ENCODE peak calls at places on chromosomes 16 and 17, in four cellular contexts. Y, P, Z and F are unnamed samples.

GRCh38 chr16:78298986-78299385 is 199.5 kb downstream of the WWOX start:
- DNase-seq in Y (no peak), P (no peak), Z (no peak), F (no peak)

GRCh38 chr16:22681551-22681880 is 132.4 kb upstream of the HS3ST2 start:
- DNase-seq in Y (no peak), P (no peak), Z (no peak), F (no peak)

GRCh38 chr17:41486316-41486715 is 3.4 kb downstream of the KRT36 start:
- DNase-seq in Y (no peak), P (no peak), Z (no peak), F (no peak)

GRCh38 chr16:6644916-6645315 is 687.7 kb upstream of the RBFOX1 start:
- DNase-seq in Y (no peak), P (no peak), Z (no peak), F (no peak)

GRCh38 chr17:67992541-67993152 is 3.6 kb downstream of the C17orf58 start:
- DNase-seq in Y (no peak), P (no peak), Z (no peak), F (no peak)

GRCh38 chr16:69924777-69925191 is 26.4 kb upstream of the CLEC18A start:
- DNase-seq in Y (peak; percentile 63), P (no peak), Z (no peak), F (no peak)

GRCh38 chr17:60817187-60817586 is 139.5 kb downstream of the BCAS3 start:
- DNase-seq in Y (no peak), P (no peak), Z (no peak), F (no peak)

GRCh38 chr16:11101695-11102522 is 154.1 kb downstream of the SOCS1 start:
- DNase-seq in Y (peak; percentile 70), P (peak; percentile 50), Z (no peak), F (no peak)

GRCh38 chr16:88458039-88458772 is 5.1 kb downstream of the ZFPM1 start:
- DNase-seq in Y (no peak), P (no peak), Z (no peak), F (no peak)

GRCh38 chr17:62723842-62724241 is 84.3 kb downstream of the MARCHF10 start:
- DNase-seq in Y (no peak), P (peak; percentile 27), Z (no peak), F (peak; percentile 51)

DNA sequence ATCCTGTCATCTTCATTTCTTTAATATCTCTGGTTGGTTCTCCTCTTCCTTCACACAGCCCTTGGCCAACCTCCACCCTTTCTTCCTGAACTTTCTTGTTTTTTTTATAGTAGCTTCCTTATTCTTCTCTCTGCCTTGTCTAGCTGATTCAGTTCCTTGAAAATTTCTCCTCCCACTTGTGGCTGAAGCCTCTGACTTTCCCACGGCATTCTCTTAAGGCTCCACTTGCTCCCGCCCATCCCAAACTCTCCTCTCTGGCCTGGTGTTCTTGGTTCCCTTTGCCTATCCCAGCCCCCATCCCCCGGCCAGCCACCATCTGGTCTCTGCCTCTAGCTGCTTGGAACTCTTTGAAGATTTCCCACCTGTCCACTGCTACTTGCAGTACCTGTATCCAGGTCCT is 29.1 kb downstream of the NLRP1 start:
- DNase-seq in Y (no peak), P (no peak), Z (no peak), F (peak; percentile 5)
- TF ChIP-seq ELF4 in Y (no peak), P (no peak), Z (no peak), F (no peak)

DNA sequence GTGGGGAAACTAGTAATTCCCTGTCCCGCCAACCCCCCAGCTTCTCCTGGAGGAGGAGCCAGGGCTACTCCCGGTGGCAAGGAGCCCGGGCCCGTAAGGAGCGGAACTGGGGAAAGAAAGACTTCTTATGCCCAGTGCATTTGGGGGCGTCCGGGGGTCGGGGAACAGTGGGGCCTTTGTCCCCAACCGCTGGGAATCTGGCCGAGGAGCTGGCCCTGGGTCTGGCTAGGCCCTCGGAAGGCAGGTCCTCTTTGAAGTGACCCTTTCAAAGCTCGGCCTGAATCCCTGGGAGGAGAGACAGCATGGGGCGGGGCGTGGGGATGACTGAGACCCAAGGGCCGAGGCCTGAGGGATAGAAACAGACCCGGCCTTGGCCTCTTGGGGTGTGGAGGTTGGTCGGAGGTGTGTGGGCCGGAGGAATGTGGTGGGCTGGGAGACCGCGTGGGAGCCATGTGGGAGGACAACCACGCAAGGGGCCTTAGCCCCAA is 6.0 kb downstream of the ARHGAP23 start:
- DNase-seq in Y (no peak), P (no peak), Z (no peak), F (no peak)
- TF ChIP-seq ELF4 in Y (no peak), P (no peak), Z (no peak), F (no peak)

DNA sequence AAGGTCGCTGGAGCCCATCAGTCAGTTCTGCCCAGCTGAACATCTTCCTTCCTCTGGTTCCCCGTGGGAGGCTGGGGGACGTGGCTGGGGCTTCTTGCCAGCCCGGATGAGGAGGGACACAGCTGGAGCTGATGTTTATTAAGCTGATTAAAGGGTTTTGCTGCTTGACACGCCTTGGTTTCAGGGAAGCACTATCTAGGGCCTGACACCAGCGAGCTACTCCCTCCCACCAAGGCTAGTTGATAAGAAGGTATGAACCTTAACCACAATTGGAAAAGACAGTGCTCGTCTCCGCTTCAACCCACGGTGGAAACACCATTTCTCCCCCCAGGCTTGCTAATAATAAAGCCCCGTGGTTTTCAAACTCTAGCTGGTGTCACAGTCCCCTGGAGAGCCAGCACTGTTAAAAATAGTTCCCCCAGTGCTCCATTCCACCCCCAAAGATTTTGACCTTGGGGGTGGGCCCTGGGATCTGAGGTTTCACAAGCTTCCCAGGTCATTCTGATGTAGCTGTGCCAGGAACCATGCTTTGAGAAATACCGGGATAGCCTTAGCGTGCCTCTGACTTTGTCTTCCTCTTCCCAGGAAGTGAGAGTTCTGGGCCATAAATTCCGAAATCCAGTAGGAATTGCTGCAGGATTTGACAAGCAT is 5.5 kb downstream of the DHODH start:
- DNase-seq in Y (no peak), P (peak; percentile 63), Z (no peak), F (no peak)
- TF ChIP-seq ELF4 in Y (no peak), P (no peak), Z (no peak), F (no peak)

GRCh38 chr16:84948855-84949610 is 62.3 kb downstream of the ZDHHC7 start:
- DNase-seq in Y (no peak), P (no peak), Z (no peak), F (no peak)

GRCh38 chr16:84943620-84944019 is 67.7 kb downstream of the ZDHHC7 start:
- DNase-seq in Y (no peak), P (no peak), Z (no peak), F (no peak)

GRCh38 chr16:84947996-84948854 is 63.1 kb downstream of the ZDHHC7 start:
- DNase-seq in Y (no peak), P (no peak), Z (no peak), F (no peak)

GRCh38 chr16:84949776-84950436 is 61.4 kb downstream of the ZDHHC7 start:
- DNase-seq in Y (no peak), P (no peak), Z (no peak), F (no peak)

GRCh38 chr16:84947022-84947421 is 64.3 kb downstream of the ZDHHC7 start:
- DNase-seq in Y (no peak), P (no peak), Z (no peak), F (no peak)
- TF ChIP-seq ELF4 in Y (no peak), P (no peak), Z (no peak), F (no peak)

GRCh38 chr17:29096094-29096493 is 53.2 kb downstream of the PIPOX start:
- DNase-seq in Y (no peak), P (no peak), Z (no peak), F (no peak)
- TF ChIP-seq ELF4 in Y (no peak), P (no peak), Z (no peak), F (no peak)

DNA sequence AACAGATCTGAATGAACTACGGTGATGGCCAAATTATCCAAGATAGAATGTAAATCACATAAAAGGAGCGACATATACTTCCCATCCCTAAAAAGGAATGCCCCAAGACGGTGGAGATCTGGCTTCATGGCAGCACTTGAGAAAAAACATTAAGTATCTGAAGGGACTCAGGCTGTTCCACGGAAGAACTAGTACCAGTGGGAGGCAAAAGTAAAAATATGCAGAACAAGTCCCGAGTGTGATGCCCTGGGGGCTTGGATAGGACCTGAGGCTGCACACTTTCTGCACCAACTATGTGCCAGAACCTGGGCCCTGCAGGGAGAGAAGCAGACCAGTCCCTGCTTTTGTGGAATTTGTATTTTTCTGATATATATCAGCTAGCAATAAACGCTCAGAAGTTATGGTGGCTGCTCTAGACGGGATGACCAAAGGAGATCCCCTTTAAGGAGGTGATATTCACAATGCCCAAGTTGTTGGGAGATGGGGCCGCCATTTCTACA is 538 bp upstream of the CKLF start:
- DNase-seq in Y (no peak), P (no peak), Z (no peak), F (no peak)
- TF ChIP-seq ELF4 in Y (no peak), P (no peak), Z (no peak), F (no peak)

GRCh38 chr17:33207231-33207630 is 85.9 kb downstream of the ASIC2 start:
- DNase-seq in Y (no peak), P (no peak), Z (no peak), F (no peak)
- TF ChIP-seq ELF4 in Y (no peak), P (no peak), Z (no peak), F (no peak)

DNA sequence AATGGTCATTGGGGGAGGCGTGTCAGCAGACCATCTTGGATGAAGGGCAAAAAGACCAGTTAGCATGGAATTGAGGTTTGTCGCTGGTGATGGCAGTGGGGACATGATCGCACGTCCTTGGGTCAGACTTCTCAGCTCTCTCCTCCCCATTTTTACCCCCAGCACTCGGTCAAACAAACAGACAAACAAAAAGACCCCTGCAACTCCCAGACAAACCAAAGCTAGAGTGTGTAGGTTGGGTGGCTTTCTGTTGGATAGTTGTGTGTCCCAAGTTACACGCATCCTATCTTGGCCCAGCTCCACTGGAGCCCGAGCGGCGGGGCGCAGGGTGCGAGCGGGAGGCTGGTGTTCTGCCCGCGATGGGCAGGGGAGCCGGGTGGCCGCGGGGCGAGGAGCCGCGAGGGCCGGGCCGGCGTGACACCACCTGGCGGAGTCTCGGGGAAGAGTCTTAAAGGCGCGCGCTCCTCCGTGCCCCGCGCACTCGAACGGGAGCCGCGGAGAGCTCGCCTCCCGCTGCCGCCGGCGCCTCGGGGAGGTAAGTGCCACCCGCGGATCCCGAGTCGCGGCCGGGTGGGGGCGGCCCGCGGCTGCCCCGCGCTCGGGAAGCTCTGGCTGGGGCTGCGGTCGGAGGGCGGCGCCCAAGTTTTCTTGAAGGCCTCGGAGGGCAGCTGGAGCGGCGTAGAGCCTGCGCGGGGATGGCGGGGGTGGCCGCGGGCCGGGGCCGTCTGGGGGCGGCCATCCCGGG is 18.5 kb upstream of the NTN1 start:
- DNase-seq in Y (no peak), P (no peak), Z (peak; percentile 57), F (peak; percentile 70)
- TF ChIP-seq ELF4 in Y (no peak), P (no peak), Z (no peak), F (no peak)

DNA sequence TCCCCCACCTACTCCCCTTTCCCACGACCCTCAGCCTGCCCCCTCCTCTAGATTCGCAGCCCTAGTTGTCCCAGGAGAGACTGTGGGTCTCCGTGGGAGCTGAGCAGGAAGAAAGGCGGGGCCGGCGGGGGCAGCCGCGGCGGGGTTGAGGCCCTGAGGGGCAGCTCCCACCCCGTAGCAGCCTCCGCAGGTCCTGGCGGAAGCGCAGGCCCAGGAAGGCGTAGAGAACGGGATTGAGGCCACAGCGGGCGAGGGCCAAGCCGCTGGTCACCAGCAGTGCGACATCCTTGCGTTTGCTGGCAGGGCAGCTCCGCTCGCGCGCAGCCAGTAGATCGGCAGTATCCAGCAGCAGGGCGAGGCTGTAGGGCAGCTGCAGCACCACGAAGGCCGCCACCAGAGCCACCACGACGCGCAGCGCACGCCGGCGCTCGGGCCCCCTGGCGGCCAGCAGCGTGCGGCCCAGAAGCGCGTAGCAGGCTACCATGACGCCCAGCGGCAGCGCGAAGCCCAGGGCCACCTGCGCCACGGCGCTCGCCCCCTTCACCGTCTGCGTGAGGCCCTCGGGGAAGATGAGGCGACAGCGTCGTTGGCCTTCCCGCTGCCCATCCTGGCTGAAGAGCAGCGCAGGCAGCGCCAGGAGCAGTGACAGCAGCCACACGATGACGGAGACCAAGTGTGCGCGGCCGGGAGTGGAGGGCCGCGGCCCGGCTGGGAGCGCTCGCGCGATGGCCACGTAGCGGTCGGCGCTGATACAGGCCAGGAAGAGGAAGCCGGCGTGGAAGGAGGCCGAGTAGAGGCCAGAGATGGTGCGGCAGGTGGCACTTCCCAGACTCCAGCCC is 1.9 kb downstream of the CCR10 start:
- DNase-seq in Y (no peak), P (peak; percentile 44), Z (peak; percentile 82), F (peak; percentile 76)
- TF ChIP-seq ELF4 in Y (no peak), P (no peak), Z (peak; percentile 95), F (no peak)